ENCODE peak calls at places on chromosomes 16 and 17, in ten cellular contexts. Q is stimulated activated effector memory CD8-positive, alpha-beta T cell treated with anti-CD3 and anti-CD28 coated beads, Interleukin-12 subunit alpha, Interleukin-12 subunit beta, amount 100 ng/mL, for 72 hours; G is amniotic stem cell; Y is activated CD4-positive, alpha-beta memory T cell treated with anti-CD3 and anti-CD28 coated beads, Interleukin-2, amount 10 ng/mL, durations not matched to agents 7 days and 5 days; M is iPS DF 19.7; E is Daoy; A is NCI-H1105 treated with DMSO at 0.1 percent for 48 hours; D is NCI-H510A treated with DMSO at 0.1 percent for 48 hours; P is stimulated activated CD8-positive, alpha-beta memory T cell treated with anti-CD3 and anti-CD28 coated beads, Interleukin-7, amount 100 ng/mL, for 1 hour; F is RCC 7860. L is an unnamed sample.

GRCh38 chr16:9534759-9535158 is 443.3 kb downstream of the HAPSTR1 start:
- DNase-seq in Q (no peak), G (no peak), Y (no peak), M (no peak), E (no peak), A (no peak), D (no peak), P (no peak), F (no peak), L (no peak)

GRCh38 chr16:66250686-66251405 is 115.6 kb upstream of the CDH5 start:
- DNase-seq in Q (no peak), G (peak), Y (no peak), M (no peak), E (peak), A (no peak), D (no peak), P (no peak), F (no peak), L (no peak)

GRCh38 chr17:48597775-48598631 is 4.4 kb upstream of the HOXB5 start:
- DNase-seq in Q (peak), G (no peak), Y (peak), M (no peak), E (peak), A (no peak), D (no peak), P (no peak), F (peak), L (peak)

GRCh38 chr17:72978593-72979218 is 113.8 kb downstream of the SLC39A11 start:
- DNase-seq in Q (no peak), G (no peak), Y (no peak), M (no peak), E (no peak), A (no peak), D (peak), P (no peak), F (no peak), L (no peak)

GRCh38 chr17:1001640-1002411 is 4.9 kb downstream of the TIMM22 start:
- DNase-seq in Q (no peak), G (no peak), Y (no peak), M (no peak), E (peak), A (no peak), D (no peak), P (no peak), F (no peak), L (no peak)

GRCh38 chr17:67072885-67073284 is 28.5 kb downstream of the CACNG1 start:
- DNase-seq in Q (no peak), G (no peak), Y (no peak), M (no peak), E (no peak), A (no peak), D (no peak), P (no peak), F (no peak), L (no peak)

GRCh38 chr16:68005786-68006286 is 6.6 kb upstream of the DPEP2 start:
- DNase-seq in Q (no peak), G (no peak), Y (peak), M (no peak), E (no peak), A (no peak), D (no peak), P (no peak), F (no peak), L (peak)

GRCh38 chr17:19342611-19343255 is 19.8 kb downstream of the B9D1 start:
- DNase-seq in Q (no peak), G (no peak), Y (no peak), M (no peak), E (no peak), A (no peak), D (no peak), P (no peak), F (no peak), L (no peak)

GRCh38 chr16:66914541-66914940 is 4.1 kb downstream of the CDH16 start:
- DNase-seq in Q (no peak), G (no peak), Y (no peak), M (no peak), E (no peak), A (no peak), D (no peak), P (no peak), F (no peak), L (no peak)

GRCh38 chr17:17931159-17931558 is 41.0 kb downstream of the TOM1L2 start:
- DNase-seq in Q (no peak), G (no peak), Y (no peak), M (no peak), E (no peak), A (no peak), D (no peak), P (no peak), F (no peak), L (no peak)

L was measured in trophoblast cell.